ENCODE peak calls at places on chromosomes 6 and 20, in nine cellular contexts. D is A549; Q is sciatic nerve; C is iPS-NIHi11; M is effector CD4-positive, alpha-beta T cell; E is GM23248; F is central memory CD8-positive, alpha-beta T cell; Y is G401; G is neural crest cell. X is an unnamed sample.

GRCh38 chr20:54063998-54064676 is 6.3 kb downstream of the BCAS1 start:
- DNase-seq in M (no peak), Y (no peak), F (peak; percentile 38), C (no peak), D (no peak), G (no peak), Q (no peak), E (no peak), X (no peak)

GRCh38 chr6:3137057-3137777 is 18.7 kb downstream of the BPHL start:
- DNase-seq in F (no peak), Q (no peak), Y (no peak), C (no peak), D (no peak), M (no peak), E (no peak), G (no peak), X (no peak)

GRCh38 chr6:84450018-84450417 is 222.6 kb upstream of the CEP162 start:
- DNase-seq in M (no peak), D (no peak), E (no peak), Y (no peak), Q (no peak), C (no peak), G (no peak), F (no peak), X (no peak)

GRCh38 chr6:85747654-85748053 is 105.0 kb upstream of the SYNCRIP start:
- DNase-seq in Q (no peak), M (no peak), D (no peak), G (no peak), C (no peak), Y (no peak), E (peak; percentile 73), F (no peak), X (no peak)

GRCh38 chr6:34791164-34791841 is 580 bp upstream of the BLTP3A start:
- DNase-seq in E (peak; percentile 61), G (no peak), D (peak; percentile 53), C (peak; percentile 65), F (no peak), M (peak; percentile 18), Q (peak; percentile 74), Y (peak; percentile 81), X (peak; percentile 44)

GRCh38 chr6:90471297-90471696 is 115.6 kb downstream of the MAP3K7 start:
- DNase-seq in Y (no peak), D (no peak), E (no peak), F (no peak), C (no peak), G (no peak), M (no peak), Q (no peak), X (no peak)

GRCh38 chr6:38095054-38095453 is 275.5 kb downstream of the ZFAND3 start:
- DNase-seq in Q (no peak), F (no peak), C (no peak), D (no peak), M (no peak), Y (no peak), G (no peak), E (peak; percentile 74), X (peak; percentile 6)

GRCh38 chr20:50725722-50726000 is 5.7 kb upstream of the PARD6B start:
- DNase-seq in M (no peak), Q (peak; percentile 17), E (no peak), F (no peak), C (no peak), G (no peak), Y (no peak), D (no peak), X (no peak)

GRCh38 chr6:33426590-33427563 is 7.0 kb downstream of the SYNGAP1 start:
- DNase-seq in Y (peak; percentile 17), Q (no peak), E (peak; percentile 62), M (peak; percentile 46), G (no peak), F (peak; percentile 46), D (peak; percentile 19), C (no peak), X (no peak)

GRCh38 chr20:39310363-39311037 is 348.4 kb downstream of the DHX35 start:
- DNase-seq in F (no peak), C (no peak), Q (no peak), E (no peak), D (no peak), G (no peak), M (no peak), Y (no peak), X (no peak)

GRCh38 chr20:13492001-13492480 is 146.7 kb downstream of the TASP1 start:
- DNase-seq in Q (no peak), F (no peak), G (peak; percentile 32), C (peak; percentile 73), Y (no peak), M (no peak), E (peak; percentile 82), D (peak; percentile 25), X (no peak)

GRCh38 chr20:33771938-33772337 is 39.2 kb upstream of the CHMP4B start:
- DNase-seq in G (no peak), C (no peak), Q (no peak), F (no peak), Y (no peak), D (no peak), M (no peak), E (no peak), X (no peak)

GRCh38 chr20:32325706-32326506 is 32.2 kb upstream of the ASXL1 start:
- DNase-seq in Q (no peak), C (no peak), E (peak; percentile 73), G (no peak), D (peak; percentile 43), Y (no peak), F (no peak), M (no peak), X (no peak)

GRCh38 chr20:35517125-35517524 is 12.3 kb downstream of the C20orf173 start:
- DNase-seq in C (no peak), D (no peak), M (no peak), E (no peak), Y (no peak), G (no peak), F (no peak), Q (no peak), X (no peak)

GRCh38 chr6:10412165-10412947 is 2.5 kb downstream of the TFAP2A start:
- DNase-seq in Q (no peak), M (no peak), C (peak; percentile 52), G (no peak), E (peak; percentile 86), D (peak; percentile 56), F (peak; percentile 30), Y (peak; percentile 33), X (no peak)

GRCh38 chr20:63847374-63848002 is 13.8 kb upstream of the ABHD16B start:
- DNase-seq in Y (peak; percentile 74), M (no peak), Q (no peak), G (no peak), F (no peak), E (no peak), C (peak; percentile 77), D (no peak), X (no peak)

GRCh38 chr6:154891901-154892300 is 103.2 kb upstream of the TIAM2 start:
- DNase-seq in M (no peak), G (no peak), Y (no peak), E (no peak), Q (no peak), C (no peak), D (no peak), F (no peak), X (no peak)

GRCh38 chr20:35226775-35227681 is 538 bp downstream of the MMP24 start:
- DNase-seq in M (no peak), D (peak; percentile 50), Q (peak; percentile 65), E (peak; percentile 75), F (peak; percentile 20), Y (peak; percentile 83), G (peak; percentile 69), C (peak; percentile 93), X (peak; percentile 40)

GRCh38 chr20:44020406-44021148 is 105.9 kb downstream of the TOX2 start:
- DNase-seq in G (no peak), E (no peak), C (no peak), Y (no peak), Q (peak; percentile 23), M (no peak), F (no peak), D (no peak), X (no peak)

GRCh38 chr6:12011276-12012112 is 618 bp upstream of the HIVEP1 start:
- DNase-seq in Q (peak; percentile 98), M (peak; percentile 95), D (peak; percentile 75), C (peak; percentile 91), E (peak; percentile 99), Y (peak; percentile 80), G (peak; percentile 85), F (peak; percentile 94), X (peak; percentile 96)

GRCh38 chr6:132758689-132759088 is 985 bp upstream of the VNN2 start:
- DNase-seq in Q (no peak), D (no peak), C (no peak), E (no peak), M (no peak), F (no peak), Y (no peak), G (no peak), X (no peak)

GRCh38 chr20:63378626-63379025 is 17.5 kb upstream of the CHRNA4 start:
- DNase-seq in F (no peak), M (no peak), Q (no peak), Y (no peak), D (no peak), G (no peak), E (peak; percentile 20), C (peak; percentile 84), X (no peak)

GRCh38 chr6:162151050-162151658 is 576.4 kb downstream of the PRKN start:
- DNase-seq in C (no peak), G (no peak), Y (peak; percentile 97), F (no peak), Q (no peak), D (no peak), M (no peak), E (peak; percentile 44), X (no peak)

GRCh38 chr6:97703661-97704060 is 420.6 kb upstream of the MMS22L start:
- DNase-seq in Y (no peak), D (no peak), F (no peak), M (no peak), Q (no peak), G (no peak), C (no peak), E (no peak), X (no peak)

GRCh38 chr6:21595265-21595950 is 1.9 kb downstream of the SOX4 start:
- DNase-seq in D (no peak), Y (peak; percentile 23), G (peak; percentile 22), Q (peak; percentile 75), E (peak; percentile 65), M (no peak), F (no peak), C (peak; percentile 48), X (no peak)

GRCh38 chr20:40579701-40580100 is 109.3 kb downstream of the MAFB start:
- DNase-seq in G (no peak), C (no peak), M (no peak), E (no peak), Y (no peak), Q (no peak), D (no peak), F (no peak), X (no peak)

GRCh38 chr6:48135352-48136084 is 24.5 kb upstream of the PTCHD4 start:
- DNase-seq in Q (no peak), M (no peak), G (no peak), D (no peak), C (no peak), Y (no peak), F (no peak), E (peak; percentile 62), X (peak; percentile 9)

GRCh38 chr20:2101057-2101934 is at the start of gene STK35:
- DNase-seq in Y (no peak), F (no peak), G (peak; percentile 61), C (peak; percentile 88), Q (no peak), E (no peak), D (peak; percentile 91), M (peak; percentile 54), X (peak; percentile 78)

GRCh38 chr6:3664641-3665041 is 86.9 kb downstream of the PXDC1 start:
- DNase-seq in F (no peak), Y (no peak), Q (no peak), D (no peak), E (no peak), C (no peak), M (no peak), G (no peak), X (no peak)

GRCh38 chr6:25354078-25354940 is 75.1 kb downstream of the CARMIL1 start:
- DNase-seq in F (no peak), G (no peak), M (no peak), C (no peak), E (peak; percentile 69), Q (no peak), Y (no peak), D (no peak), X (no peak)

GRCh38 chr6:154510144-154510905 is at the start of gene CNKSR3:
- DNase-seq in G (peak; percentile 88), F (no peak), M (no peak), E (peak; percentile 90), Y (peak; percentile 57), D (peak; percentile 64), C (peak; percentile 90), Q (peak; percentile 92), X (peak; percentile 35)

X was measured in H54.